ENCODE peak calls at places on chromosome 13, in five cellular contexts. One of them, this sample, is unnamed.

GRCh38 chr13:89204435-89204834 is 1533.3 kb downstream of the SLITRK5 start:
- DNase-seq in Peyer's patch: no peak
- DNase-seq in cardiac muscle cell: no peak
- DNase-seq in psoas muscle: no peak
- DNase-seq in tibial nerve: no peak
- DNase-seq in this sample: no peak

GRCh38 chr13:109628251-109628699 is 158.1 kb downstream of the IRS2 start:
- DNase-seq in Peyer's patch: no peak
- DNase-seq in cardiac muscle cell: no peak
- DNase-seq in psoas muscle: no peak
- DNase-seq in tibial nerve: no peak
- DNase-seq in this sample: no peak

GRCh38 chr13:87331178-87331577 is 340.0 kb upstream of the SLITRK5 start:
- DNase-seq in Peyer's patch: no peak
- DNase-seq in cardiac muscle cell: no peak
- DNase-seq in psoas muscle: no peak
- DNase-seq in tibial nerve: no peak
- DNase-seq in this sample: no peak

GRCh38 chr13:111955412-111955769 is 111.6 kb upstream of the SOX1 start:
- DNase-seq in Peyer's patch: no peak
- DNase-seq in cardiac muscle cell: no peak
- DNase-seq in psoas muscle: no peak
- DNase-seq in tibial nerve: no peak
- DNase-seq in this sample: no peak

GRCh38 chr13:53100394-53101063 is 71.9 kb downstream of the OLFM4 start:
- DNase-seq in Peyer's patch: no peak
- DNase-seq in cardiac muscle cell: peak
- DNase-seq in psoas muscle: no peak
- DNase-seq in tibial nerve: no peak
- DNase-seq in this sample: peak

GRCh38 chr13:40165533-40165932 is 500.9 kb downstream of the FOXO1 start:
- DNase-seq in Peyer's patch: no peak
- DNase-seq in cardiac muscle cell: no peak
- DNase-seq in psoas muscle: no peak
- DNase-seq in tibial nerve: no peak
- DNase-seq in this sample: no peak

GRCh38 chr13:48496796-48497195 is 36.1 kb downstream of the RCBTB2 start:
- DNase-seq in Peyer's patch: no peak
- DNase-seq in cardiac muscle cell: no peak
- DNase-seq in psoas muscle: no peak
- DNase-seq in tibial nerve: no peak
- DNase-seq in this sample: no peak

GRCh38 chr13:70755411-70755810 is 647.2 kb upstream of the KLHL1 start:
- DNase-seq in Peyer's patch: no peak
- DNase-seq in cardiac muscle cell: no peak
- DNase-seq in psoas muscle: no peak
- DNase-seq in tibial nerve: no peak
- DNase-seq in this sample: no peak

GRCh38 chr13:72495681-72496080 is 231.7 kb downstream of the MZT1 start:
- DNase-seq in Peyer's patch: no peak
- DNase-seq in cardiac muscle cell: no peak
- DNase-seq in psoas muscle: no peak
- DNase-seq in tibial nerve: no peak
- DNase-seq in this sample: no peak

GRCh38 chr13:38180100-38180499 is 169.6 kb upstream of the UFM1 start:
- DNase-seq in Peyer's patch: no peak
- DNase-seq in cardiac muscle cell: no peak
- DNase-seq in psoas muscle: no peak
- DNase-seq in tibial nerve: no peak
- DNase-seq in this sample: no peak

GRCh38 chr13:56019606-56020005 is 1121.1 kb upstream of the PRR20A start:
- DNase-seq in Peyer's patch: no peak
- DNase-seq in cardiac muscle cell: no peak
- DNase-seq in psoas muscle: no peak
- DNase-seq in tibial nerve: no peak
- DNase-seq in this sample: no peak

GRCh38 chr13:90880790-90881189 is 466.7 kb upstream of the MIR17HG start:
- DNase-seq in Peyer's patch: no peak
- DNase-seq in cardiac muscle cell: no peak
- DNase-seq in psoas muscle: no peak
- DNase-seq in tibial nerve: no peak
- DNase-seq in this sample: no peak

GRCh38 chr13:23570099-23570926 is at the start of gene TNFRSF19:
- DNase-seq in Peyer's patch: no peak
- DNase-seq in cardiac muscle cell: peak
- DNase-seq in psoas muscle: peak
- DNase-seq in tibial nerve: peak
- DNase-seq in this sample: no peak

GRCh38 chr13:39410089-39410901 is 192.7 kb downstream of the LHFPL6 start:
- DNase-seq in Peyer's patch: no peak
- DNase-seq in cardiac muscle cell: no peak
- DNase-seq in psoas muscle: no peak
- DNase-seq in tibial nerve: no peak
- DNase-seq in this sample: no peak

GRCh38 chr13:76917096-76917495 is 30.9 kb upstream of the KCTD12 start:
- DNase-seq in Peyer's patch: no peak
- DNase-seq in cardiac muscle cell: no peak
- DNase-seq in psoas muscle: no peak
- DNase-seq in tibial nerve: no peak
- DNase-seq in this sample: no peak

GRCh38 chr13:27535546-27535945 is 84.8 kb downstream of the LNX2 start:
- DNase-seq in Peyer's patch: no peak
- DNase-seq in cardiac muscle cell: no peak
- DNase-seq in psoas muscle: no peak
- DNase-seq in tibial nerve: no peak
- DNase-seq in this sample: no peak

GRCh38 chr13:59691501-59692066 is 472.1 kb downstream of the DIAPH3 start:
- DNase-seq in Peyer's patch: no peak
- DNase-seq in cardiac muscle cell: no peak
- DNase-seq in psoas muscle: no peak
- DNase-seq in tibial nerve: no peak
- DNase-seq in this sample: no peak

GRCh38 chr13:72536668-72537399 is 190.6 kb downstream of the MZT1 start:
- DNase-seq in Peyer's patch: no peak
- DNase-seq in cardiac muscle cell: peak
- DNase-seq in psoas muscle: no peak
- DNase-seq in tibial nerve: no peak
- DNase-seq in this sample: no peak

GRCh38 chr13:69374036-69374435 is 733.6 kb upstream of the ATXN8OS start:
- DNase-seq in Peyer's patch: no peak
- DNase-seq in cardiac muscle cell: no peak
- DNase-seq in psoas muscle: no peak
- DNase-seq in tibial nerve: no peak
- DNase-seq in this sample: no peak

GRCh38 chr13:41017744-41018582 is 1.2 kb downstream of the ELF1 start:
- DNase-seq in Peyer's patch: no peak
- DNase-seq in cardiac muscle cell: no peak
- DNase-seq in psoas muscle: no peak
- DNase-seq in tibial nerve: no peak
- DNase-seq in this sample: no peak

GRCh38 chr13:101144808-101145419 is 271.4 kb downstream of the NALCN start:
- DNase-seq in Peyer's patch: no peak
- DNase-seq in cardiac muscle cell: peak
- DNase-seq in psoas muscle: no peak
- DNase-seq in tibial nerve: no peak
- DNase-seq in this sample: no peak

GRCh38 chr13:76667551-76667950 is 218.7 kb downstream of the KCTD12 start:
- DNase-seq in Peyer's patch: no peak
- DNase-seq in cardiac muscle cell: no peak
- DNase-seq in psoas muscle: no peak
- DNase-seq in tibial nerve: peak
- DNase-seq in this sample: no peak

GRCh38 chr13:31199849-31200635 is at the start of gene B3GLCT:
- DNase-seq in Peyer's patch: peak
- DNase-seq in cardiac muscle cell: peak
- DNase-seq in psoas muscle: peak
- DNase-seq in tibial nerve: peak
- DNase-seq in this sample: peak

GRCh38 chr13:81326913-81327312 is 986.0 kb upstream of the SPRY2 start:
- DNase-seq in Peyer's patch: no peak
- DNase-seq in cardiac muscle cell: no peak
- DNase-seq in psoas muscle: no peak
- DNase-seq in tibial nerve: no peak
- DNase-seq in this sample: no peak

GRCh38 chr13:24050796-24051715 is 109.5 kb upstream of the SPATA13 start:
- DNase-seq in Peyer's patch: no peak
- DNase-seq in cardiac muscle cell: no peak
- DNase-seq in psoas muscle: no peak
- DNase-seq in tibial nerve: no peak
- DNase-seq in this sample: no peak

GRCh38 chr13:31090096-31090495 is 71.6 kb downstream of the HSPH1 start:
- DNase-seq in Peyer's patch: no peak
- DNase-seq in cardiac muscle cell: no peak
- DNase-seq in psoas muscle: no peak
- DNase-seq in tibial nerve: no peak
- DNase-seq in this sample: no peak

GRCh38 chr13:98476538-98476966 is 100.4 kb downstream of the STK24 start:
- DNase-seq in Peyer's patch: peak
- DNase-seq in cardiac muscle cell: no peak
- DNase-seq in psoas muscle: peak
- DNase-seq in tibial nerve: no peak
- DNase-seq in this sample: peak

GRCh38 chr13:113468461-113469147 is 15.3 kb upstream of the ADPRHL1 start:
- DNase-seq in Peyer's patch: no peak
- DNase-seq in cardiac muscle cell: no peak
- DNase-seq in psoas muscle: no peak
- DNase-seq in tibial nerve: no peak
- DNase-seq in this sample: no peak
- H3K27ac ChIP-seq in Peyer's patch: no peak
- H3K27ac ChIP-seq in cardiac muscle cell: no peak
- H3K27ac ChIP-seq in psoas muscle: no peak
- H3K27ac ChIP-seq in tibial nerve: no peak
- H3K27ac ChIP-seq in this sample: no peak

GRCh38 chr13:102771298-102772041 is 2.1 kb downstream of the TEX30 start:
- DNase-seq in Peyer's patch: no peak
- DNase-seq in cardiac muscle cell: no peak
- DNase-seq in psoas muscle: no peak
- DNase-seq in tibial nerve: no peak
- DNase-seq in this sample: no peak
- H3K4me3 ChIP-seq in Peyer's patch: no peak
- H3K4me3 ChIP-seq in cardiac muscle cell: no peak
- H3K4me3 ChIP-seq in psoas muscle: no peak
- H3K4me3 ChIP-seq in tibial nerve: no peak
- H3K4me3 ChIP-seq in this sample: no peak

GRCh38 chr13:44092053-44092452 is 212.3 kb downstream of the LACC1 start:
- DNase-seq in Peyer's patch: no peak
- DNase-seq in cardiac muscle cell: no peak
- DNase-seq in psoas muscle: no peak
- DNase-seq in tibial nerve: no peak
- DNase-seq in this sample: no peak

GRCh38 chr13:44086389-44086788 is 206.7 kb downstream of the LACC1 start:
- DNase-seq in Peyer's patch: no peak
- DNase-seq in cardiac muscle cell: no peak
- DNase-seq in psoas muscle: no peak
- DNase-seq in tibial nerve: no peak
- DNase-seq in this sample: no peak

GRCh38 chr13:44088911-44089851 is 209.5 kb downstream of the LACC1 start:
- DNase-seq in Peyer's patch: no peak
- DNase-seq in cardiac muscle cell: no peak
- DNase-seq in psoas muscle: no peak
- DNase-seq in tibial nerve: no peak
- DNase-seq in this sample: no peak

GRCh38 chr13:44084146-44084545 is 204.4 kb downstream of the LACC1 start:
- DNase-seq in Peyer's patch: no peak
- DNase-seq in cardiac muscle cell: no peak
- DNase-seq in psoas muscle: no peak
- DNase-seq in tibial nerve: no peak
- DNase-seq in this sample: no peak

DNA sequence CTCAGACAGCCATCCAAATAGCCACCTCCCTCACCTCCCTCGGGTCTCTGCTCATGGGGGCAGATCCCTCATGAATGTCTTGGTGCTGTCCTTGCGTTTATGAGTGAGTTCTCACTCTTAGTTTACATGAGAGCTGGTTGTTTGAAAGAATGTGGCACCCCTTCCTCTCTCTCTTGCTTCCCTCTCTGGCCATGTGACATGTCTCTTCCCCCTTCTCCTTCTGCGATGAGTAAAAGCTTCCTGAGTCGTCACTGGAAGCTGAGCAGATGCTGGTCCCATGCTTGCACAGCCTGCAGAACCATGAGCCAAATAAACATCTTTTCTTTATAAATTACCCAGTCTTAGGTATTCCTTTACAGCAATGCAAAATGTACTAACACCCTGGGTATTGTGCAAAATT is 208.7 kb downstream of the LACC1 start:
- DNase-seq in Peyer's patch: no peak
- DNase-seq in cardiac muscle cell: no peak
- DNase-seq in psoas muscle: no peak
- DNase-seq in tibial nerve: no peak
- DNase-seq in this sample: no peak
- H3K27ac ChIP-seq in Peyer's patch: no peak
- H3K27ac ChIP-seq in cardiac muscle cell: no peak
- H3K27ac ChIP-seq in psoas muscle: no peak
- H3K27ac ChIP-seq in tibial nerve: no peak
- H3K27ac ChIP-seq in this sample: no peak

GRCh38 chr13:29786698-29787097 is 63.7 kb downstream of the UBL3 start:
- DNase-seq in Peyer's patch: no peak
- DNase-seq in cardiac muscle cell: no peak
- DNase-seq in psoas muscle: no peak
- DNase-seq in tibial nerve: no peak
- DNase-seq in this sample: no peak
- H3K4me3 ChIP-seq in Peyer's patch: no peak
- H3K4me3 ChIP-seq in cardiac muscle cell: no peak
- H3K4me3 ChIP-seq in psoas muscle: no peak
- H3K4me3 ChIP-seq in tibial nerve: no peak
- H3K4me3 ChIP-seq in this sample: no peak

GRCh38 chr13:82614086-82614485 is 1268.2 kb downstream of the SLITRK1 start:
- DNase-seq in Peyer's patch: no peak
- DNase-seq in cardiac muscle cell: no peak
- DNase-seq in psoas muscle: no peak
- DNase-seq in tibial nerve: no peak
- DNase-seq in this sample: no peak

GRCh38 chr13:82615043-82615442 is 1267.2 kb downstream of the SLITRK1 start:
- DNase-seq in Peyer's patch: no peak
- DNase-seq in cardiac muscle cell: no peak
- DNase-seq in psoas muscle: no peak
- DNase-seq in tibial nerve: no peak
- DNase-seq in this sample: no peak
- H3K27ac ChIP-seq in Peyer's patch: no peak
- H3K27ac ChIP-seq in cardiac muscle cell: no peak
- H3K27ac ChIP-seq in psoas muscle: no peak
- H3K27ac ChIP-seq in tibial nerve: no peak
- H3K27ac ChIP-seq in this sample: no peak

This sample was measured in left lung.